ENCODE peak calls at places on chromosomes 16 and 17, in nine cellular contexts. One of them, this sample, is unnamed.

GRCh38 chr16:65961491-65962143 is 404.9 kb upstream of the CDH5 start:
- DNase-seq in heart left ventricle: no peak
- DNase-seq in HCT116: no peak
- DNase-seq in aorta: no peak
- DNase-seq in OCI-LY7: no peak
- DNase-seq in sigmoid colon: no peak
- DNase-seq in mammary epithelial cell: no peak
- DNase-seq in cardiac muscle cell: no peak
- DNase-seq in tibial artery: no peak
- DNase-seq in this sample: no peak

GRCh38 chr17:5422505-5422904 is 2.5 kb downstream of the RPAIN start:
- DNase-seq in heart left ventricle: no peak
- DNase-seq in HCT116: peak; percentile 35
- DNase-seq in aorta: no peak
- DNase-seq in OCI-LY7: no peak
- DNase-seq in sigmoid colon: no peak
- DNase-seq in mammary epithelial cell: peak; percentile 87
- DNase-seq in cardiac muscle cell: peak; percentile 21
- DNase-seq in tibial artery: no peak
- DNase-seq in this sample: peak; percentile 78

GRCh38 chr17:29570521-29570920 is 2.0 kb downstream of the TP53I13 start:
- DNase-seq in heart left ventricle: peak; percentile 30
- DNase-seq in HCT116: no peak
- DNase-seq in aorta: peak; percentile 57
- DNase-seq in OCI-LY7: no peak
- DNase-seq in sigmoid colon: peak; percentile 66
- DNase-seq in mammary epithelial cell: no peak
- DNase-seq in cardiac muscle cell: no peak
- DNase-seq in tibial artery: no peak
- DNase-seq in this sample: no peak

GRCh38 chr17:11493947-11494346 is 104.3 kb upstream of the DNAH9 start:
- DNase-seq in heart left ventricle: no peak
- DNase-seq in HCT116: no peak
- DNase-seq in aorta: no peak
- DNase-seq in OCI-LY7: no peak
- DNase-seq in sigmoid colon: no peak
- DNase-seq in mammary epithelial cell: no peak
- DNase-seq in cardiac muscle cell: no peak
- DNase-seq in tibial artery: no peak
- DNase-seq in this sample: no peak

GRCh38 chr16:22670044-22670536 is 143.9 kb upstream of the HS3ST2 start:
- DNase-seq in heart left ventricle: no peak
- DNase-seq in HCT116: no peak
- DNase-seq in aorta: no peak
- DNase-seq in OCI-LY7: no peak
- DNase-seq in sigmoid colon: peak; percentile 56
- DNase-seq in mammary epithelial cell: no peak
- DNase-seq in cardiac muscle cell: peak; percentile 15
- DNase-seq in tibial artery: no peak
- DNase-seq in this sample: no peak

GRCh38 chr17:45902892-45903346 is 8.6 kb downstream of the MAPT start:
- DNase-seq in heart left ventricle: peak; percentile 54
- DNase-seq in HCT116: no peak
- DNase-seq in aorta: no peak
- DNase-seq in OCI-LY7: no peak
- DNase-seq in sigmoid colon: no peak
- DNase-seq in mammary epithelial cell: no peak
- DNase-seq in cardiac muscle cell: no peak
- DNase-seq in tibial artery: no peak
- DNase-seq in this sample: no peak

GRCh38 chr17:50719924-50720805 is 762 bp downstream of the LUC7L3 start:
- DNase-seq in heart left ventricle: no peak
- DNase-seq in HCT116: no peak
- DNase-seq in aorta: no peak
- DNase-seq in OCI-LY7: no peak
- DNase-seq in sigmoid colon: no peak
- DNase-seq in mammary epithelial cell: no peak
- DNase-seq in cardiac muscle cell: no peak
- DNase-seq in tibial artery: no peak
- DNase-seq in this sample: no peak

GRCh38 chr16:70713342-70713741 is 27.5 kb upstream of the MTSS2 start:
- DNase-seq in heart left ventricle: no peak
- DNase-seq in HCT116: no peak
- DNase-seq in aorta: no peak
- DNase-seq in OCI-LY7: no peak
- DNase-seq in sigmoid colon: no peak
- DNase-seq in mammary epithelial cell: no peak
- DNase-seq in cardiac muscle cell: no peak
- DNase-seq in tibial artery: no peak
- DNase-seq in this sample: no peak

GRCh38 chr17:43655702-43656275 is 5.9 kb downstream of the MEOX1 start:
- DNase-seq in heart left ventricle: no peak
- DNase-seq in HCT116: no peak
- DNase-seq in aorta: no peak
- DNase-seq in OCI-LY7: no peak
- DNase-seq in sigmoid colon: no peak
- DNase-seq in mammary epithelial cell: no peak
- DNase-seq in cardiac muscle cell: no peak
- DNase-seq in tibial artery: no peak
- DNase-seq in this sample: no peak

GRCh38 chr17:66786101-66786500 is 48.8 kb upstream of the CACNG5 start:
- DNase-seq in heart left ventricle: no peak
- DNase-seq in HCT116: no peak
- DNase-seq in aorta: no peak
- DNase-seq in OCI-LY7: peak; percentile 12
- DNase-seq in sigmoid colon: no peak
- DNase-seq in mammary epithelial cell: no peak
- DNase-seq in cardiac muscle cell: no peak
- DNase-seq in tibial artery: no peak
- DNase-seq in this sample: no peak

GRCh38 chr17:49013311-49014205 is 16.4 kb downstream of the IGF2BP1 start:
- DNase-seq in heart left ventricle: no peak
- DNase-seq in HCT116: no peak
- DNase-seq in aorta: no peak
- DNase-seq in OCI-LY7: no peak
- DNase-seq in sigmoid colon: no peak
- DNase-seq in mammary epithelial cell: no peak
- DNase-seq in cardiac muscle cell: peak; percentile 68
- DNase-seq in tibial artery: no peak
- DNase-seq in this sample: no peak

GRCh38 chr16:2151188-2152091 is 3.0 kb downstream of the RAB26 start:
- DNase-seq in heart left ventricle: no peak
- DNase-seq in HCT116: no peak
- DNase-seq in aorta: no peak
- DNase-seq in OCI-LY7: peak; percentile 53
- DNase-seq in sigmoid colon: no peak
- DNase-seq in mammary epithelial cell: no peak
- DNase-seq in cardiac muscle cell: no peak
- DNase-seq in tibial artery: no peak
- DNase-seq in this sample: no peak

GRCh38 chr17:82492647-82493516 is 26.6 kb upstream of the FOXK2 start:
- DNase-seq in heart left ventricle: no peak
- DNase-seq in HCT116: no peak
- DNase-seq in aorta: peak; percentile 86
- DNase-seq in OCI-LY7: no peak
- DNase-seq in sigmoid colon: no peak
- DNase-seq in mammary epithelial cell: peak; percentile 61
- DNase-seq in cardiac muscle cell: peak; percentile 54
- DNase-seq in tibial artery: no peak
- DNase-seq in this sample: peak; percentile 88

GRCh38 chr17:39927928-39928867 is 666 bp downstream of the LRRC3C start:
- DNase-seq in heart left ventricle: peak; percentile 70
- DNase-seq in HCT116: no peak
- DNase-seq in aorta: peak; percentile 81
- DNase-seq in OCI-LY7: no peak
- DNase-seq in sigmoid colon: peak; percentile 85
- DNase-seq in mammary epithelial cell: no peak
- DNase-seq in cardiac muscle cell: no peak
- DNase-seq in tibial artery: peak; percentile 40
- DNase-seq in this sample: no peak

GRCh38 chr16:69443809-69444611 is 19.6 kb downstream of the CYB5B start:
- DNase-seq in heart left ventricle: peak; percentile 33
- DNase-seq in HCT116: no peak
- DNase-seq in aorta: no peak
- DNase-seq in OCI-LY7: no peak
- DNase-seq in sigmoid colon: peak; percentile 84
- DNase-seq in mammary epithelial cell: peak; percentile 50
- DNase-seq in cardiac muscle cell: peak; percentile 52
- DNase-seq in tibial artery: no peak
- DNase-seq in this sample: no peak

GRCh38 chr17:77839324-77840155 is 119.0 kb upstream of the TNRC6C start:
- DNase-seq in heart left ventricle: no peak
- DNase-seq in HCT116: no peak
- DNase-seq in aorta: peak; percentile 24
- DNase-seq in OCI-LY7: no peak
- DNase-seq in sigmoid colon: peak; percentile 14
- DNase-seq in mammary epithelial cell: no peak
- DNase-seq in cardiac muscle cell: no peak
- DNase-seq in tibial artery: no peak
- DNase-seq in this sample: no peak

GRCh38 chr17:77841742-77842141 is 116.8 kb upstream of the TNRC6C start:
- DNase-seq in heart left ventricle: no peak
- DNase-seq in HCT116: no peak
- DNase-seq in aorta: no peak
- DNase-seq in OCI-LY7: no peak
- DNase-seq in sigmoid colon: no peak
- DNase-seq in mammary epithelial cell: no peak
- DNase-seq in cardiac muscle cell: no peak
- DNase-seq in tibial artery: no peak
- DNase-seq in this sample: no peak

GRCh38 chr17:77842148-77842905 is 116.2 kb upstream of the TNRC6C start:
- DNase-seq in heart left ventricle: no peak
- DNase-seq in HCT116: no peak
- DNase-seq in aorta: peak; percentile 58
- DNase-seq in OCI-LY7: no peak
- DNase-seq in sigmoid colon: peak; percentile 54
- DNase-seq in mammary epithelial cell: peak; percentile 36
- DNase-seq in cardiac muscle cell: no peak
- DNase-seq in tibial artery: no peak
- DNase-seq in this sample: peak; percentile 54

GRCh38 chr17:77840156-77840555 is 118.3 kb upstream of the TNRC6C start:
- DNase-seq in heart left ventricle: peak; percentile 67
- DNase-seq in HCT116: no peak
- DNase-seq in aorta: peak; percentile 75
- DNase-seq in OCI-LY7: no peak
- DNase-seq in sigmoid colon: peak; percentile 37
- DNase-seq in mammary epithelial cell: no peak
- DNase-seq in cardiac muscle cell: peak; percentile 76
- DNase-seq in tibial artery: no peak
- DNase-seq in this sample: no peak

DNA sequence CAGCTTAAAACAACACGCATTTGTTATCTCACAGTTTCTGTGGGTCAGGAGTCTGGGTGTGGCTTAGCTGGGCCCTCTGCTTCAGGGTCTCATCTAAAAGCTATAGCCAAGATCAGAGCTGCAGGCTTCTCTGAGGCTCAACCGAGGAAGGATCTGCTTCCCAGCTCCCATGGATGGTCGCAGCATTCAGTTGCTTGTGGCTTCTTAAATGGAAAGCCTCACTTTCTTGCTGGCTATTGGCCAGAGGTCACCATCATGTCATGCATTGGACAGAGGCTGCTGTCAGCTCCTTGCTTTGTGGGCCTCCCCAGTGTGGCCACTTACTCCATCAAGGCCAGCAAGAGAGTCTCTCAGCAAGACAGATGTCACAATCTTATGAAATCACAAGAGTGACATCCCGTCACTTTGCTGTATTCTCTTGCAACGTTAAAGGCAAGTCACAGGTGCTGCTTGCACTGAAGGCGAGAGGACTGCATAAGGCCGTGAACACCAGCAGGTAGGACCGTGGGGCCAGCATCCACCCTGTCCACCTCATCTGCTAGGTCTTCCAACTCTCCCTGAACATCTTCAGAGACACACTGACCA is 117.8 kb upstream of the TNRC6C start:
- DNase-seq in heart left ventricle: no peak
- DNase-seq in HCT116: no peak
- DNase-seq in aorta: peak; percentile 35
- DNase-seq in OCI-LY7: no peak
- DNase-seq in sigmoid colon: peak; percentile 47
- DNase-seq in mammary epithelial cell: no peak
- DNase-seq in cardiac muscle cell: no peak
- DNase-seq in tibial artery: no peak
- DNase-seq in this sample: no peak
- H3K27ac ChIP-seq in heart left ventricle: peak overlapping the region; percentile 45
- H3K27ac ChIP-seq in HCT116: no peak overlapping the region
- H3K27ac ChIP-seq in aorta: no peak overlapping the region
- H3K27ac ChIP-seq in OCI-LY7: no peak overlapping the region
- H3K27ac ChIP-seq in sigmoid colon: no peak overlapping the region
- H3K27ac ChIP-seq in mammary epithelial cell: no peak overlapping the region
- H3K27ac ChIP-seq in cardiac muscle cell: no peak overlapping the region
- H3K27ac ChIP-seq in tibial artery: no peak overlapping the region
- H3K27ac ChIP-seq in this sample: no peak overlapping the region

GRCh38 chr16:85528528-85529387 is 84.4 kb upstream of the GSE1 start:
- DNase-seq in heart left ventricle: no peak
- DNase-seq in HCT116: no peak
- DNase-seq in aorta: no peak
- DNase-seq in OCI-LY7: peak; percentile 79
- DNase-seq in sigmoid colon: peak; percentile 63
- DNase-seq in mammary epithelial cell: no peak
- DNase-seq in cardiac muscle cell: peak; percentile 25
- DNase-seq in tibial artery: no peak
- DNase-seq in this sample: no peak
- H3K27ac ChIP-seq in heart left ventricle: peak overlapping the region; percentile 39
- H3K27ac ChIP-seq in HCT116: no peak overlapping the region
- H3K27ac ChIP-seq in aorta: no peak overlapping the region
- H3K27ac ChIP-seq in OCI-LY7: no peak overlapping the region
- H3K27ac ChIP-seq in sigmoid colon: no peak overlapping the region
- H3K27ac ChIP-seq in mammary epithelial cell: no peak overlapping the region
- H3K27ac ChIP-seq in cardiac muscle cell: no peak overlapping the region
- H3K27ac ChIP-seq in tibial artery: no peak overlapping the region
- H3K27ac ChIP-seq in this sample: peak overlapping the region; percentile 16

DNA sequence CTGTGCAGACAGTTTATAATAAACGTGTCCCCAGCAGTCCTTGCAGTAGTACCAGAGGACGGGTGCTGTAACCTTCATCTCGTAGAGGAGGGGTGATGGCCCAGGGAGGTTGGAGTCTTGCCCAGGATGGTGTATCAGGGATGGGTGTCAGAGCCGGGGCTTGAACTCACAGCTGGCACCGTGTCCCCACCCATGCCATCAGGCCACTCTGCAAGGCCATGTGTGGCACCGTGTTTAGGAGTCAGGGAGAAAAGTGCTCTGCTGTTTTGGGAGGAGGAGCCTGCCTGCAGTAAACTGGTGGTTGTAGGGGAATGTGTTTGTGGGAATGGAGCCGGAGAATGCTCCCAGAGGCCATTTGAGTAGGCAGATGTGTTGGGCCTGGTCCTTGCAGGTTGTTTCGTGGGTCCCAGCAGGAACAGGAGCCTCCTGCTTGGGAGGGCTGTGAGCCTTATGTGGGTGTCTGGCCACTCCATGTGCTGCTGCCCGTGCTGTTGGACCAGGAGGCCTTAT is 1.7 kb downstream of the ADORA2B start:
- DNase-seq in heart left ventricle: peak; percentile 39
- DNase-seq in HCT116: no peak
- DNase-seq in aorta: peak; percentile 42
- DNase-seq in OCI-LY7: no peak
- DNase-seq in sigmoid colon: peak; percentile 64
- DNase-seq in mammary epithelial cell: no peak
- DNase-seq in cardiac muscle cell: peak; percentile 45
- DNase-seq in tibial artery: no peak
- DNase-seq in this sample: peak; percentile 39
- H3K27ac ChIP-seq in heart left ventricle: no peak overlapping the region
- H3K27ac ChIP-seq in HCT116: peak overlapping the region; percentile 92
- H3K27ac ChIP-seq in aorta: no peak overlapping the region
- H3K27ac ChIP-seq in OCI-LY7: no peak overlapping the region
- H3K27ac ChIP-seq in sigmoid colon: no peak overlapping the region
- H3K27ac ChIP-seq in mammary epithelial cell: peak overlapping the region; percentile 77
- H3K27ac ChIP-seq in cardiac muscle cell: no peak overlapping the region
- H3K27ac ChIP-seq in tibial artery: no peak overlapping the region
- H3K27ac ChIP-seq in this sample: peak overlapping the region; percentile 100

GRCh38 chr17:75146597-75146996 is 7.7 kb downstream of the JPT1 start:
- DNase-seq in heart left ventricle: no peak
- DNase-seq in HCT116: no peak
- DNase-seq in aorta: no peak
- DNase-seq in OCI-LY7: no peak
- DNase-seq in sigmoid colon: no peak
- DNase-seq in mammary epithelial cell: no peak
- DNase-seq in cardiac muscle cell: peak; percentile 32
- DNase-seq in tibial artery: no peak
- DNase-seq in this sample: no peak
- H3K27ac ChIP-seq in heart left ventricle: no peak overlapping the region
- H3K27ac ChIP-seq in HCT116: no peak overlapping the region
- H3K27ac ChIP-seq in aorta: no peak overlapping the region
- H3K27ac ChIP-seq in OCI-LY7: no peak overlapping the region
- H3K27ac ChIP-seq in sigmoid colon: no peak overlapping the region
- H3K27ac ChIP-seq in mammary epithelial cell: no peak overlapping the region
- H3K27ac ChIP-seq in cardiac muscle cell: no peak overlapping the region
- H3K27ac ChIP-seq in tibial artery: no peak overlapping the region
- H3K27ac ChIP-seq in this sample: no peak overlapping the region

This sample was measured in RWPE1.